ENCODE peak calls at places on chromosome 7, in seven cellular contexts. N, D, X, U, H, B and P are unnamed samples.

GRCh38 chr7:25852249-25852994 is 299.6 kb upstream of the NFE2L3 start:
- DNase-seq in N (peak; percentile 79), D (peak; percentile 57), X (no peak), U (peak; percentile 27), H (no peak), B (no peak), P (no peak)

GRCh38 chr7:99478464-99479440 is 6.1 kb downstream of the ZNF789 start:
- DNase-seq in N (no peak), D (no peak), X (no peak), U (no peak), H (no peak), B (no peak), P (no peak)

GRCh38 chr7:88040694-88041093 is 106.6 kb downstream of the ADAM22 start:
- DNase-seq in N (no peak), D (no peak), X (no peak), U (no peak), H (peak; percentile 8), B (no peak), P (no peak)

GRCh38 chr7:98227939-98228338 is 16.7 kb downstream of the BHLHA15 start:
- DNase-seq in N (no peak), D (peak; percentile 28), X (no peak), U (no peak), H (no peak), B (no peak), P (no peak)

GRCh38 chr7:35508623-35509400 is 186.1 kb downstream of the HERPUD2 start:
- DNase-seq in N (no peak), D (no peak), X (no peak), U (no peak), H (no peak), B (no peak), P (no peak)

GRCh38 chr7:17371656-17372524 is 73.4 kb downstream of the AHR start:
- DNase-seq in N (no peak), D (no peak), X (peak; percentile 95), U (no peak), H (peak; percentile 89), B (peak; percentile 90), P (peak; percentile 89)

GRCh38 chr7:12951397-12951801 is 264.0 kb downstream of the ARL4A start:
- DNase-seq in N (no peak), D (no peak), X (peak; percentile 64), U (no peak), H (peak; percentile 79), B (peak; percentile 83), P (peak; percentile 13)

GRCh38 chr7:47591655-47592572 is 10.0 kb upstream of the TNS3 start:
- DNase-seq in N (no peak), D (no peak), X (no peak), U (no peak), H (no peak), B (no peak), P (peak; percentile 68)

GRCh38 chr7:137592232-137592896 is 248.8 kb upstream of the PTN start:
- DNase-seq in N (peak; percentile 59), D (peak; percentile 47), X (peak; percentile 81), U (peak; percentile 64), H (peak; percentile 54), B (peak; percentile 85), P (peak; percentile 59)

GRCh38 chr7:2959828-2960599 is 83.7 kb downstream of the CARD11 start:
- DNase-seq in N (no peak), D (no peak), X (no peak), U (no peak), H (no peak), B (no peak), P (no peak)

GRCh38 chr7:131425992-131426391 is 98.3 kb downstream of the MKLN1 start:
- DNase-seq in N (no peak), D (no peak), X (no peak), U (no peak), H (no peak), B (no peak), P (no peak)

GRCh38 chr7:22123139-22123538 is 177.4 kb upstream of the CDCA7L start:
- DNase-seq in N (no peak), D (no peak), X (no peak), U (no peak), H (no peak), B (peak; percentile 81), P (no peak)

GRCh38 chr7:90759752-90760151 is 163.6 kb downstream of the CDK14 start:
- DNase-seq in N (no peak), D (no peak), X (no peak), U (no peak), H (no peak), B (peak; percentile 20), P (no peak)

GRCh38 chr7:121800916-121801675 is 71.9 kb upstream of the PTPRZ1 start:
- DNase-seq in N (no peak), D (no peak), X (no peak), U (no peak), H (peak; percentile 35), B (no peak), P (no peak)

GRCh38 chr7:4880218-4880617 is 3.3 kb downstream of the RADIL start:
- DNase-seq in N (no peak), D (no peak), X (no peak), U (no peak), H (no peak), B (no peak), P (no peak)

GRCh38 chr7:34207810-34208209 is 302.5 kb downstream of the BMPER start:
- DNase-seq in N (no peak), D (no peak), X (no peak), U (no peak), H (no peak), B (no peak), P (no peak)

GRCh38 chr7:46776790-46777189 is 805.1 kb downstream of the TNS3 start:
- DNase-seq in N (no peak), D (no peak), X (no peak), U (peak; percentile 26), H (peak; percentile 16), B (peak; percentile 51), P (no peak)

GRCh38 chr7:39709768-39710291 is 86.5 kb downstream of the RALA start:
- DNase-seq in N (no peak), D (no peak), X (peak; percentile 21), U (no peak), H (no peak), B (peak; percentile 61), P (peak; percentile 85)

GRCh38 chr7:24192053-24192452 is 91.9 kb upstream of the NPY start:
- DNase-seq in N (no peak), D (no peak), X (no peak), U (no peak), H (no peak), B (no peak), P (peak; percentile 72)

GRCh38 chr7:20233362-20233761 is 16.2 kb upstream of the MACC1 start:
- DNase-seq in N (no peak), D (no peak), X (no peak), U (no peak), H (no peak), B (no peak), P (no peak)

GRCh38 chr7:6277476-6277875 is 5.1 kb upstream of the CYTH3 start:
- DNase-seq in N (no peak), D (no peak), X (no peak), U (no peak), H (no peak), B (no peak), P (no peak)

GRCh38 chr7:149071641-149072437 is 18.7 kb downstream of the ZNF786 start:
- DNase-seq in N (no peak), D (peak; percentile 58), X (no peak), U (no peak), H (no peak), B (no peak), P (no peak)

GRCh38 chr7:106681815-106682495 is 21.0 kb upstream of the CCDC71L start:
- DNase-seq in N (no peak), D (no peak), X (peak; percentile 41), U (no peak), H (no peak), B (peak; percentile 95), P (no peak)

DNA sequence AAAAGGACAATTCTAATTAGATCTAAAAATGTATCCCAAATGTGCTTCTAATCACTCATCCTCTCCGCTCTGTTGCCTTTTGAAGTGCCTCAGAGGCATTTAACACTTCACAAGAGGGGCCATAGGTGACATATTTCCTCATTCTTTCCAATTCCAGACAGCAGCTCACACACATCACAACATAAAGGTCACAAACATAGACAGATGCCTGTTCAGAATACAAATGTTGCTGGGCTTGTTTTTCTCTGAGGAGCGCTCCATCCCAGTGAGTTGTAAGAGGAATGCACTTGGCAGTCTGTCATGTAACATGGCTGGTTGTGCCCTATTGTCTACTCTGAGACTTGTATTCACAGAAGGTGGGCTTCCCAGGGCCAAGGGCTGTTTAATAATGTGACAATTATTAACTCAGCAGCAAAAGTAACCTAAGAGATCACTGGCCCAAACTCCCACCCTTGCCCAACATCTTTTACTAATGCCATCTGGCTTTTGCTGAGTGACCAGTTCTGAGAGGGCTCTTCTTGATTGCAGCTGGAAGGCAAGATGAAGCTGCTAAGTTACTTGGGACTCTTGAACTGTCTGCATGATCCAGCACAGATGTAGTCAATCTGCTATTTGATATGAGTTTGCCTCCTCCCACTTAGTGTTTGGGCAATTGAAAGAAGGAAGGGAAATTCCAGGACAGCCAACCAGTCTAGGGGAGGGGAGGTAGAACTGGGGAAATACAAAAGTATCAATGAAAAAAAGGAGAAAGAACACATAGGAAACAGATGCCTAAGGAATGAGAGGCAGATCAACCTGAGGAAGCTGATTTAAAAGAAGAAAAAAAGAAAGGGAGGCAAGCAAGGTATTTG is 13.6 kb downstream of the PON2 start:
- DNase-seq in N (no peak), D (no peak), X (peak; percentile 47), U (peak; percentile 14), H (no peak), B (no peak), P (peak; percentile 63)
- H3K27ac ChIP-seq in N (no peak overlapping the region), D (no peak overlapping the region), X (peak overlapping the region; percentile 51), U (peak overlapping the region; percentile 6), H (no peak overlapping the region), B (no peak overlapping the region), P (peak overlapping the region; percentile 32)

GRCh38 chr7:49773082-49773938 is at the start of gene VWC2:
- DNase-seq in N (no peak), D (peak; percentile 71), X (no peak), U (peak; percentile 9), H (no peak), B (no peak), P (no peak)
- H3K4me3 ChIP-seq in N (peak within 1 kb of the TSS; percentile 33), D (peak within 1 kb of the TSS; percentile 57), X (no peak within 1 kb of the TSS), U (peak within 1 kb of the TSS; percentile 50), H (no peak within 1 kb of the TSS), B (no peak within 1 kb of the TSS), P (no peak within 1 kb of the TSS)

GRCh38 chr7:52271663-52272062 is 763.8 kb upstream of the POM121L12 start:
- DNase-seq in N (no peak), D (no peak), X (no peak), U (no peak), H (no peak), B (no peak), P (no peak)

GRCh38 chr7:52269669-52270068 is 765.8 kb upstream of the POM121L12 start:
- DNase-seq in N (no peak), D (no peak), X (no peak), U (no peak), H (no peak), B (peak; percentile 76), P (no peak)

GRCh38 chr7:52270301-52270700 is 765.1 kb upstream of the POM121L12 start:
- DNase-seq in N (no peak), D (no peak), X (no peak), U (no peak), H (no peak), B (peak; percentile 87), P (no peak)

GRCh38 chr7:52273685-52274610 is 761.5 kb upstream of the POM121L12 start:
- DNase-seq in N (no peak), D (no peak), X (no peak), U (no peak), H (no peak), B (no peak), P (no peak)
- TF ChIP-seq CTCF in N (no peak), D (no peak), X (no peak), U (no peak), H (no peak), B (no peak), P (no peak)

GRCh38 chr7:134910214-134910890 is 76.0 kb upstream of the AGBL3 start:
- DNase-seq in N (no peak), D (no peak), X (no peak), U (no peak), H (no peak), B (no peak), P (no peak)
- H3K27ac ChIP-seq in N (no peak overlapping the region), D (no peak overlapping the region), X (no peak overlapping the region), U (no peak overlapping the region), H (no peak overlapping the region), B (no peak overlapping the region), P (no peak overlapping the region)